ENCODE peak calls at places on chromosomes 4 and X, in seven cellular contexts. Q is brain microvascular endothelial cell, T is upper lobe of left lung, R is PC-3, F is epithelial cell of esophagus, G is cardiac muscle cell, J is OCI-LY7. M is an unnamed sample.

GRCh38 chr4:52877694-52878093 is 15.6 kb downstream of the RASL11B start:
- DNase-seq in Q (no peak), T (no peak), R (no peak), F (no peak), G (no peak), J (no peak), M (no peak)

GRCh38 chrX:10579018-10579752 is 41.2 kb downstream of the MID1 start:
- DNase-seq in Q (peak; percentile 51), T (no peak), R (peak; percentile 78), F (peak; percentile 82), G (no peak), J (no peak), M (peak; percentile 65)

GRCh38 chr4:172750910-172751309 is 417.7 kb upstream of the GALNT7 start:
- DNase-seq in Q (no peak), T (no peak), R (no peak), F (no peak), G (no peak), J (no peak), M (no peak)

GRCh38 chr4:174193438-174194015 is 89.9 kb downstream of the FBXO8 start:
- DNase-seq in Q (no peak), T (no peak), R (no peak), F (no peak), G (no peak), J (no peak), M (no peak)

GRCh38 chr4:8940792-8941491 is 69.3 kb upstream of the HMX1 start:
- DNase-seq in Q (no peak), T (no peak), R (peak; percentile 49), F (no peak), G (peak; percentile 8), J (no peak), M (no peak)

GRCh38 chr4:168221298-168221697 is 97.3 kb downstream of the DDX60 start:
- DNase-seq in Q (peak; percentile 80), T (no peak), R (peak; percentile 72), F (peak; percentile 83), G (no peak), J (no peak), M (peak; percentile 44)

GRCh38 chr4:153465922-153466636 is at the start of gene TMEM131L:
- DNase-seq in Q (peak; percentile 38), T (peak; percentile 94), R (peak; percentile 53), F (peak; percentile 76), G (peak; percentile 88), J (peak; percentile 88), M (no peak)

GRCh38 chrX:56232221-56233082 is at the start of gene KLF8:
- DNase-seq in Q (no peak), T (peak; percentile 82), R (no peak), F (peak; percentile 68), G (peak; percentile 43), J (no peak), M (no peak)

GRCh38 chrX:12497832-12498591 is 293.2 kb upstream of the PRPS2 start:
- DNase-seq in Q (no peak), T (no peak), R (peak; percentile 46), F (no peak), G (peak; percentile 2), J (peak; percentile 59), M (no peak)

GRCh38 chr4:38160487-38161207 is 200.4 kb downstream of the PTTG2 start:
- DNase-seq in Q (peak; percentile 98), T (no peak), R (peak; percentile 76), F (peak; percentile 99), G (no peak), J (no peak), M (peak; percentile 97)

GRCh38 chrX:15501506-15501905 is 899 bp downstream of the BMX start:
- DNase-seq in Q (no peak), T (no peak), R (no peak), F (no peak), G (no peak), J (no peak), M (no peak)

GRCh38 chrX:63664083-63664482 is 120.9 kb downstream of the ARHGEF9 start:
- DNase-seq in Q (no peak), T (no peak), R (no peak), F (no peak), G (no peak), J (no peak), M (no peak)

GRCh38 chr4:129668092-129668491 is 572.1 kb downstream of the C4orf33 start:
- DNase-seq in Q (no peak), T (no peak), R (no peak), F (no peak), G (no peak), J (no peak), M (no peak)

GRCh38 chrX:7926501-7926900 is 712 bp downstream of the PNPLA4 start:
- DNase-seq in Q (no peak), T (no peak), R (peak; percentile 34), F (peak; percentile 55), G (no peak), J (peak; percentile 0), M (no peak)

GRCh38 chrX:111823703-111824102 is 52.3 kb upstream of the TRPC5OS start:
- DNase-seq in Q (no peak), T (no peak), R (no peak), F (no peak), G (no peak), J (no peak), M (no peak)

GRCh38 chrX:40646489-40647306 is 663 bp downstream of the CXorf38 start:
- DNase-seq in Q (peak; percentile 1), T (peak; percentile 87), R (peak; percentile 33), F (peak; percentile 24), G (peak; percentile 13), J (peak; percentile 33), M (no peak)

GRCh38 chrX:101265869-101266428 is 25.2 kb downstream of the TAF7L start:
- DNase-seq in Q (peak; percentile 75), T (no peak), R (peak; percentile 66), F (peak; percentile 29), G (no peak), J (no peak), M (peak; percentile 47)

GRCh38 chrX:12563121-12563520 is 228.1 kb upstream of the PRPS2 start:
- DNase-seq in Q (no peak), T (no peak), R (peak; percentile 65), F (peak; percentile 43), G (no peak), J (no peak), M (peak; percentile 32)

GRCh38 chrX:118807151-118808017 is 16.2 kb upstream of the ZCCHC12 start:
- DNase-seq in Q (peak; percentile 6), T (no peak), R (peak; percentile 68), F (peak; percentile 53), G (peak; percentile 52), J (peak; percentile 39), M (no peak)

GRCh38 chr4:129342820-129343219 is 246.9 kb downstream of the C4orf33 start:
- DNase-seq in Q (peak; percentile 35), T (no peak), R (peak; percentile 61), F (peak; percentile 93), G (no peak), J (no peak), M (peak; percentile 72)

GRCh38 chr4:74546020-74546419 is 101.1 kb downstream of the AREG start:
- DNase-seq in Q (no peak), T (no peak), R (no peak), F (peak; percentile 93), G (no peak), J (no peak), M (no peak)

GRCh38 chr4:28565434-28565833 is 1704.8 kb downstream of the STIM2 start:
- DNase-seq in Q (no peak), T (no peak), R (no peak), F (no peak), G (no peak), J (no peak), M (no peak)

DNA sequence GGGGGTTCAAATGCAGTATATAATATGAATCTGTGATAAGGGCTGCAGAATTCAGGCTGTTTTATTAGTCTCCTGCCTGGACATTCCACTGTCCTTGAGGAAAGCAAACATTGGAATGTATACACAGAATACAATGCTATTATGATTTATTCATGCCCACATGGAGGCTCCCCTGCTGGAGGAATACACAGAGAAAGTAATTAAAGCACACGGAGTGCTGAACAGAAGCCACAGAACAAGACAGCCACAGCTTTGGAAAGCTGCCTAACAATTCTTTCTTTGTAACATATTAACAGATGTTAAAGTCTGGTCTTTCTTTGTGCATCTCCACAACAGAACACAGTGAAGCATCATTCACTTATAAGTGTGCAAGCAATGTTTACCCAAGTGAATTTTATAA is 155.8 kb downstream of the ARAP2 start:
- DNase-seq in Q (no peak), T (no peak), R (no peak), F (no peak), G (peak; percentile 1), J (no peak), M (no peak)
- H3K4me3 ChIP-seq in Q (no peak overlapping the region), T (no peak overlapping the region), R (no peak overlapping the region), F (no peak overlapping the region), G (no peak overlapping the region), J (no peak overlapping the region), M (no peak overlapping the region)

DNA sequence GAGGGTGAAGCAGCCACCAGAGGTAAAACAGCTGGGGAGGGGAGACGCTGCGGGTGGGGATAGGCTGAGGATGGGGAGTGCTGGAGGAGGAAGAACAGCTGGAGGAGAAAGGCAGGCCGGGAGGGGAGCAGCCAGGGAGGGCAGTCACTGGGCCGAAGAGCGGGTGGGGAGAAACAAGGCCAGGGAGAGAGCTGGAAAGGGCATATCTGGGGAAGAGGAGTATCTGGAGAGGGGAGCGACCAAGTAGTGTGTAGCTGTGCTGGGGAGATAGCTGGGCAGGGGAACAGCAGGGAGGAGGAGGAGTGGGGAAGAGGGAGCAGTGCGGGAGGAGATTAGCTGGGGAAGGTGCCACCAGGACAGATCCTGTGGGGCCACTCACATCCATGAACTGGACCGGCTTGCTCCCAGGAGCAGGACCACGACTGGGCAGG is 2.7 kb downstream of the SLC38A5 start:
- DNase-seq in Q (no peak), T (no peak), R (no peak), F (no peak), G (no peak), J (no peak), M (no peak)
- H3K4me3 ChIP-seq in Q (peak overlapping the region; percentile 43), T (no peak overlapping the region), R (no peak overlapping the region), F (peak overlapping the region; percentile 58), G (no peak overlapping the region), J (peak overlapping the region; percentile 94), M (peak overlapping the region; percentile 47)

GRCh38 chrX:107206697-107207065 is 270 bp downstream of the DNAAF6 start:
- DNase-seq in Q (no peak), T (no peak), R (no peak), F (no peak), G (no peak), J (no peak), M (no peak)
- H3K4me3 ChIP-seq in Q (no peak overlapping the region), T (no peak overlapping the region), R (peak overlapping the region; percentile 89), F (peak overlapping the region; percentile 62), G (no peak overlapping the region), J (peak overlapping the region; percentile 86), M (no peak overlapping the region)

GRCh38 chr4:26346203-26346620 is 25.4 kb downstream of the RBPJ start:
- DNase-seq in Q (no peak), T (no peak), R (no peak), F (no peak), G (no peak), J (no peak), M (no peak)

GRCh38 chr4:26345541-26345940 is 24.7 kb downstream of the RBPJ start:
- DNase-seq in Q (no peak), T (no peak), R (no peak), F (no peak), G (no peak), J (no peak), M (no peak)

GRCh38 chr4:26343041-26343403 is 22.2 kb downstream of the RBPJ start:
- DNase-seq in Q (no peak), T (no peak), R (no peak), F (peak; percentile 46), G (no peak), J (no peak), M (no peak)

GRCh38 chr4:26344901-26345300 is 24.1 kb downstream of the RBPJ start:
- DNase-seq in Q (no peak), T (no peak), R (no peak), F (no peak), G (no peak), J (no peak), M (no peak)

GRCh38 chr4:26342328-26343040 is 21.7 kb downstream of the RBPJ start:
- DNase-seq in Q (peak; percentile 76), T (no peak), R (peak; percentile 86), F (peak; percentile 92), G (peak; percentile 31), J (no peak), M (peak; percentile 65)
- H3K4me3 ChIP-seq in Q (no peak overlapping the region), T (no peak overlapping the region), R (no peak overlapping the region), F (no peak overlapping the region), G (no peak overlapping the region), J (no peak overlapping the region), M (no peak overlapping the region)

M was measured in skeletal muscle cell.